ENCODE peak calls at places on chromosomes 2 and 18, in five cellular contexts. Z is uterus, L is heart left ventricle, P is psoas muscle, Q is AG04450. E is an unnamed sample.

GRCh38 chr18:78582898-78583738 is 396.5 kb upstream of the SALL3 start:
- DNase-seq in P (no peak), Z (no peak), L (no peak), Q (no peak), E (no peak)

GRCh38 chr2:218046234-218046633 is 22.8 kb upstream of the RUFY4 start:
- DNase-seq in Q (no peak), L (no peak), Z (no peak), P (no peak), E (no peak)

GRCh38 chr18:22936515-22936914 is 3.4 kb downstream of the RBBP8 start:
- DNase-seq in L (no peak), Z (no peak), Q (no peak), P (no peak), E (no peak)

GRCh38 chr18:45793295-45793965 is 32.0 kb upstream of the SIGLEC15 start:
- DNase-seq in P (no peak), L (no peak), Z (no peak), Q (peak), E (no peak)

GRCh38 chr2:181471783-181472182 is 14.6 kb downstream of the ITGA4 start:
- DNase-seq in Q (no peak), P (no peak), L (no peak), Z (no peak), E (no peak)

GRCh38 chr2:240172071-240172895 is 31.8 kb upstream of the OTOS start:
- DNase-seq in P (no peak), Z (no peak), L (no peak), Q (no peak), E (no peak)

GRCh38 chr2:9771101-9771449 is 72.2 kb upstream of the TAF1B start:
- DNase-seq in L (no peak), P (no peak), Q (no peak), Z (no peak), E (no peak)

GRCh38 chr2:131584940-131585339 is 57.3 kb downstream of the CCDC74A start:
- DNase-seq in P (no peak), Q (no peak), Z (no peak), L (no peak), E (no peak)

GRCh38 chr2:168577885-168578284 is 121.8 kb downstream of the CERS6 start:
- DNase-seq in Q (no peak), L (no peak), P (no peak), Z (no peak), E (no peak)

GRCh38 chr2:74005786-74006185 is 21.1 kb downstream of the TET3 start:
- DNase-seq in Q (no peak), Z (no peak), P (no peak), L (no peak), E (no peak)

DNA sequence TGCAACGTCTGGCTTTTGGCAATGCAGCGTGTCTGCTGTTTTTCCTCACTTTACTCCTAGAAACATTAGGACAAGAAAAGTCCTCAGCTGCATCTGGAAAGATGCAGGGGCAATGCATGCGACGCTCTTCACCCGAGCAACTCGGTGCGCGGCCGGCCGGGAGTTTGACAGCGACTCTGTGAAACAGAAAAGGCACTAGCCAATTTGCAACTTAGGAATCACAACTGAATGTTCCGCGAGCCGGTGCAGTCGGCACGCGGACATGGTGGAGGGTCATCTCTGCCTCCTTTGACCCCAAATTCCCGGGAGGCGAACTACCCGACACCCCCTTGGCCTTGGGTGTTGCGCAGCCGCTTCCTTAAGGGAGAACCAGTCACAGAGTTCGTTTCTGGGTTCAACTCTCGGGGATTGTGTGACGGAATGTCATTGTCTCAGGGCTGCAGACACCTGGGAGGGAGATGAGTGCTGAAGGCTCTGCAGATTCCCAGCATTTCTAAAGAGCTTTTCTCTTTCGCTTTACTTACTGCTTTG is 9.8 kb downstream of the NR4A2 start:
- DNase-seq in Q (no peak), Z (no peak), P (peak), L (no peak), E (no peak)
- H3K4me3 ChIP-seq in Q (no peak), Z (no peak), P (peak), L (peak), E (no peak)

GRCh38 chr18:8946046-8946838 is 156.3 kb upstream of the NDUFV2 start:
- DNase-seq in Q (peak), P (no peak), Z (no peak), L (no peak), E (no peak)

GRCh38 chr18:8948471-8949149 is 153.9 kb upstream of the NDUFV2 start:
- DNase-seq in Q (peak), Z (no peak), P (no peak), L (no peak), E (no peak)

GRCh38 chr18:8948011-8948410 is 154.5 kb upstream of the NDUFV2 start:
- DNase-seq in Q (no peak), P (no peak), L (no peak), Z (no peak), E (no peak)

GRCh38 chr18:8949206-8949605 is 153.3 kb upstream of the NDUFV2 start:
- DNase-seq in Q (no peak), L (no peak), Z (no peak), P (no peak), E (no peak)

GRCh38 chr18:8947576-8947975 is 154.9 kb upstream of the NDUFV2 start:
- DNase-seq in Q (no peak), L (no peak), Z (no peak), P (no peak), E (no peak)
- H3K27ac ChIP-seq in Q (peak), L (no peak), Z (no peak), P (no peak), E (no peak)

GRCh38 chr18:57437433-57437781 is 2.2 kb downstream of the ONECUT2 start:
- DNase-seq in Q (no peak), Z (no peak), P (no peak), L (no peak), E (no peak)

GRCh38 chr18:57439617-57439975 is 4.4 kb downstream of the ONECUT2 start:
- DNase-seq in Z (no peak), L (no peak), P (no peak), Q (no peak), E (no peak)

GRCh38 chr18:57438669-57439616 is 3.8 kb downstream of the ONECUT2 start:
- DNase-seq in Z (no peak), L (no peak), Q (no peak), P (no peak), E (no peak)

GRCh38 chr18:57436965-57437333 is 1.8 kb downstream of the ONECUT2 start:
- DNase-seq in L (no peak), Z (no peak), Q (no peak), P (no peak), E (no peak)

DNA sequence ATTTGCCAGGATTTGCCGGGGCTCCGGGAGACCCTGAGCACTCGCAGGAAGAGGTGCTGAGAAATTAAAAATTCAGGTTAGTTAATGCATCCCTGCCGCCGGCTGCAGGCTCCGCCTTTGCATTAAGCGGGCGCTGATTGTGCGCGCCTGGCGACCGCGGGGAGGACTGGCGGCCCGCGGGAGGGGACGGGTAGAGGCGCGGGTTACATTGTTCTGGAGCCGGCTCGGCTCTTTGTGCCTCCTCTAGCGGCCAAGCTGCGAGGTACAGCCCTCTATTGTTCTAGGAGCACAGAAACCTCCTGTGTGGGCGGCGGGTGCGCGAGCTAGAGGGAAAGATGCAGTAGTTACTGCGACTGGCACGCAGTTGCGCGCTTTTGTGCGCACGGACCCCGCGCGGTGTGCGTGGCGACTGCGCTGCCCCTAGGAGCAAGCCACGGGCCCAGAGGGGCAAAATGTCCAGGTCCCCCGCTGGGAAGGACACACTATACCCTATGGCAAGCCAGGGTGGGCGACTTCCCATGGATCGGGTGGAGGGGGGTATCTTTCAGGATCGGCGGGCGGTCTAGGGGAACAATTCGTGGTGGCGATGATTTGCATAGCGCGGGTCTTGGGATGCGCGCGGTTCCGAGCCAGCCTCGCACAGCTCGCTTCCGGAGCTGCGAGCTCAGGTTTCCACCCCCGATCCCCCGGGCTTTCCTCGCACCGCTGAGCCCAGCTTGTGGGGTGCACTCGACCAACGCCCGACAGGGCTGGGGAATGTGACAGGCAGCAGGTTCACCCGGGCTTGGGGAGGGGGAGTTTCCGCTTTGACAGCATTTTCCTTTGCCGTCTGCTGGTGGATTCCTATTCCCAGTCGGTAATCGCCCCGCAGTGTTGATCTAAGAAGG is 2.9 kb downstream of the ONECUT2 start:
- DNase-seq in Q (no peak), P (no peak), Z (no peak), L (no peak), E (no peak)
- H3K4me3 ChIP-seq in Q (no peak), P (peak), Z (no peak), L (peak), E (no peak)

DNA sequence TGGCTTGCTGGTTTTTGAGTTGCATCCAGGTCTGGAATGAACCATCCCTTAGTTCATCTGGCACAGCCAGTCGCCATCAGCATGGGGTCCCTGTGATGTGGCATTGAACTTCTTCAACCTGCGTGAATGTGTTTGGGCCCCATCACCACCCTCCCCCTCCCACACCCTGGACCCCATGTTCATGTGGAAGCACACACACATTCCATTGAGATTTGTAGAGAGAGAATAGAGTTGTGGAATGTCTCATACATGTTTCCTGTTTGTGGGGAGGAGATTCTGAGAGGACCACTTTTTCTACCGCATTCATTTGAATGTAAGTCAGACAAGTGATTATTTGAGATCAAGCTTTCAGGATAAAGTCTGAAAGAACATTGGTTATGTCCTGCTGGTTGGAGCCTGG is 117.6 kb upstream of the EML6 start:
- DNase-seq in P (no peak), L (no peak), Q (no peak), Z (no peak), E (no peak)
- H3K27ac ChIP-seq in P (peak), L (peak), Q (no peak), Z (peak), E (peak)

GRCh38 chr2:99680946-99681345 is 191.1 kb upstream of the REV1 start:
- DNase-seq in Q (no peak), Z (no peak), L (no peak), P (no peak), E (no peak)
- H3K4me3 ChIP-seq in Q (no peak), Z (no peak), L (no peak), P (no peak), E (no peak)

DNA sequence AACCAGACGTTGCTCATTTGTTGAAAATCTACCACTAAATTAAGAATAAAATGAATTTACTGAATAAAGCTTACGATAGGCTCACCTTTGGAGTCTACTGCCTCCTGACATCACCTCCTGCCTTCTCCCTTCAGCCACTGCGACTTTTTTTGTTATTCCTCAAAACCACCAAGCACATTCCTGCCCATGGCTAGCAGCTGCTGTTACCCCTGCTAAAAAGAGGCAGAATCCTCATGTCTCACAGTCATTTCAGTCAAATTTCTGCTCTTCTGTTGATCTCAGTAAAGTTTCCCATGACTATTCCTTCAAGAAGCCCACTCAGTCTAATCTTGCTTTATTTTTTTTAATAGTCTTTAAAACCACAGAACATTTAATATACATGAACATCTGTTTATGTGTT is 40.8 kb upstream of the ANKRD62 start:
- DNase-seq in P (no peak), L (no peak), Z (no peak), Q (no peak), E (no peak)
- H3K27ac ChIP-seq in P (no peak), L (no peak), Z (no peak), Q (peak), E (no peak)